ENCODE peak calls at places on chromosomes 11 and 22, in eight cellular contexts. M is upper lobe of right lung; S is CD4-positive, CD25-positive, alpha-beta regulatory T cell; P is body of pancreas; D is fibroblast of lung; B is esophagus squamous epithelium; V is small intestine; Y is adrenal gland. W is an unnamed sample.

GRCh38 chr11:2877474-2877873 is 8.1 kb downstream of the CDKN1C start:
- DNase-seq in M (no peak), S (no peak), P (no peak), D (peak; percentile 47), B (no peak), V (no peak), Y (no peak), W (no peak)

GRCh38 chr22:50264104-50264745 is 2.7 kb upstream of the MAPK12 start:
- DNase-seq in M (no peak), S (no peak), P (no peak), D (no peak), B (no peak), V (no peak), Y (no peak), W (no peak)

GRCh38 chr11:35978173-35978572 is 34.3 kb downstream of the LDLRAD3 start:
- DNase-seq in M (no peak), S (no peak), P (no peak), D (no peak), B (no peak), V (no peak), Y (no peak), W (no peak)

GRCh38 chr22:44172370-44173108 is 8.2 kb upstream of the PARVG start:
- DNase-seq in M (peak; percentile 90), S (no peak), P (peak; percentile 34), D (no peak), B (no peak), V (no peak), Y (no peak), W (no peak)

GRCh38 chr11:134639586-134640330 is 227.7 kb upstream of the B3GAT1 start:
- DNase-seq in M (peak; percentile 72), S (no peak), P (no peak), D (no peak), B (no peak), V (peak; percentile 84), Y (no peak), W (no peak)

GRCh38 chr11:48020092-48020755 is 39.9 kb downstream of the PTPRJ start:
- DNase-seq in M (no peak), S (peak; percentile 75), P (no peak), D (no peak), B (no peak), V (no peak), Y (no peak), W (no peak)

GRCh38 chr22:27267145-27267544 is 534.4 kb downstream of the MN1 start:
- DNase-seq in M (no peak), S (no peak), P (no peak), D (no peak), B (no peak), V (no peak), Y (no peak), W (no peak)

GRCh38 chr11:59771605-59772004 is 16.4 kb downstream of the STX3 start:
- DNase-seq in M (no peak), S (no peak), P (no peak), D (no peak), B (no peak), V (no peak), Y (no peak), W (no peak)

GRCh38 chr22:36144886-36145541 is 15.5 kb downstream of the APOL3 start:
- DNase-seq in M (no peak), S (peak; percentile 29), P (peak; percentile 67), D (peak; percentile 83), B (no peak), V (peak; percentile 57), Y (peak; percentile 80), W (peak; percentile 88)

GRCh38 chr11:10715571-10715970 is 22.0 kb upstream of the IRAG1 start:
- DNase-seq in M (no peak), S (no peak), P (no peak), D (no peak), B (no peak), V (no peak), Y (peak; percentile 32), W (no peak)
- H3K36me3 ChIP-seq in M (no peaks in the 10 kb centered on the region), S (no peaks in the 10 kb centered on the region), P (no peaks in the 10 kb centered on the region), D (no peaks in the 10 kb centered on the region), B (no peaks in the 10 kb centered on the region), V (no peaks in the 10 kb centered on the region), Y (no peaks in the 10 kb centered on the region), W (no peaks in the 10 kb centered on the region)

GRCh38 chr11:33242575-33242974 is 14.6 kb upstream of the HIPK3 start:
- DNase-seq in M (no peak), S (no peak), P (no peak), D (no peak), B (no peak), V (no peak), Y (no peak), W (no peak)

GRCh38 chr11:33248416-33248957 is 8.7 kb upstream of the HIPK3 start:
- DNase-seq in M (no peak), S (no peak), P (no peak), D (peak; percentile 23), B (no peak), V (peak; percentile 81), Y (no peak), W (no peak)
- H3K27ac ChIP-seq in M (no peak overlapping the region), S (no peak overlapping the region), P (no peak overlapping the region), D (no peak overlapping the region), B (no peak overlapping the region), V (peak overlapping the region; percentile 2), Y (no peak overlapping the region), W (no peak overlapping the region)

GRCh38 chr11:114181752-114182151 is 114.4 kb upstream of the NNMT start:
- DNase-seq in M (no peak), S (no peak), P (no peak), D (no peak), B (no peak), V (no peak), Y (no peak), W (no peak)

GRCh38 chr11:114180301-114181055 is 115.7 kb upstream of the NNMT start:
- DNase-seq in M (peak; percentile 77), S (no peak), P (peak; percentile 89), D (peak; percentile 53), B (no peak), V (peak; percentile 80), Y (peak; percentile 65), W (peak; percentile 48)

GRCh38 chr11:114181195-114181594 is 115.0 kb upstream of the NNMT start:
- DNase-seq in M (no peak), S (no peak), P (no peak), D (no peak), B (no peak), V (no peak), Y (no peak), W (no peak)

GRCh38 chr11:114178656-114179055 is 117.5 kb upstream of the NNMT start:
- DNase-seq in M (no peak), S (no peak), P (no peak), D (no peak), B (no peak), V (no peak), Y (no peak), W (no peak)

DNA sequence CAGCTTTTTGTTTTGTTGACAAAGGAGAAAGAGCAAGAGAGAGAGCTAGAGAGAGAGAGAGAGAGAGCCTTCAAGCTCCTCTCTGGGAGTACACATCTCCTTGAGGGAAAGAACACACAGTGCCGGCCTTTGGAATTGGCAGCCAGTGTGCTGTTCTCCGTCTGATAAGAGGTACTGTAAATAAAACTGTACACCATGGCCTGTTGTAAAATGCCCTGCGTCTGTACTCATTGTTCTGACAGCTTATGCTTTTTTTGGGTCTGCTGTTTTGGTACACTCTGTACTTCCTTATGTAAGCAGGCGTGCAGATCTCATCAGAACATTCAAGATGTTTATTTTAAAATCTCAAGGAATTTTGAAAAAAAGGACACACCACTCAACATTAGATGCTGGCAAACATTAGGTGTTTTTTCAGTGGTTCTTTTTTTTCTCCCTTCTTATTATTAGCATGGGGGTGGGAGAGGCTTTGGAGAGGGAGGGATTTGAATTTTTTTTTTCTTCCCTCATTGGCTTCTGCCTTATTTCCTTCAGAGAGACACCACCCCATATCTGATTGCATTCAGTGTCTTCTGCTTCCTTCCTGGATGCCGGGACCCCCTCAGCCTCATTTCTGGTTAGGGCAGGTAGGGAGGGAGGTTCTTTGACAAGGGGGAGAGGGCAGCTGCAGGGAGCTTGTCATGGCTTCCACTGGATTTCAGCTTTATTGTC is 116.8 kb upstream of the NNMT start:
- DNase-seq in M (peak; percentile 80), S (no peak), P (peak; percentile 94), D (peak; percentile 100), B (peak; percentile 19), V (peak; percentile 99), Y (peak; percentile 85), W (peak; percentile 99)
- H3K4me3 ChIP-seq in M (peak overlapping the region; percentile 51), S (peak overlapping the region; percentile 5), P (no peak overlapping the region), D (no peak overlapping the region), B (peak overlapping the region; percentile 36), V (no peak overlapping the region), Y (peak overlapping the region; percentile 46), W (no peak overlapping the region)

GRCh38 chr22:38308791-38309498 is 8.3 kb downstream of the CSNK1E start:
- DNase-seq in M (no peak), S (no peak), P (no peak), D (no peak), B (no peak), V (no peak), Y (no peak), W (no peak)
- H3K36me3 ChIP-seq in M (peaks cover 21% of the 10 kb centered on the region), S (peaks cover 11% of the 10 kb centered on the region), P (no peaks in the 10 kb centered on the region), D (peaks cover 15% of the 10 kb centered on the region), B (no peaks in the 10 kb centered on the region), V (no peaks in the 10 kb centered on the region), Y (no peaks in the 10 kb centered on the region), W (peaks cover 13% of the 10 kb centered on the region)

GRCh38 chr11:100472727-100473389 is 214.2 kb upstream of the ARHGAP42 start:
- DNase-seq in M (no peak), S (no peak), P (no peak), D (no peak), B (no peak), V (no peak), Y (no peak), W (no peak)

GRCh38 chr11:100467821-100468508 is 219.1 kb upstream of the ARHGAP42 start:
- DNase-seq in M (no peak), S (no peak), P (no peak), D (no peak), B (no peak), V (peak; percentile 1), Y (no peak), W (no peak)

GRCh38 chr11:100469835-100470234 is 217.3 kb upstream of the ARHGAP42 start:
- DNase-seq in M (no peak), S (no peak), P (no peak), D (no peak), B (no peak), V (no peak), Y (no peak), W (no peak)

GRCh38 chr11:100473390-100473740 is 213.7 kb upstream of the ARHGAP42 start:
- DNase-seq in M (no peak), S (no peak), P (no peak), D (no peak), B (no peak), V (no peak), Y (no peak), W (no peak)
- H3K27ac ChIP-seq in M (no peak overlapping the region), S (no peak overlapping the region), P (no peak overlapping the region), D (no peak overlapping the region), B (no peak overlapping the region), V (no peak overlapping the region), Y (no peak overlapping the region), W (no peak overlapping the region)

GRCh38 chr11:20668844-20669832 is at the start of gene NELL1:
- DNase-seq in M (no peak), S (no peak), P (peak; percentile 18), D (no peak), B (no peak), V (no peak), Y (no peak), W (peak; percentile 59)
- H3K4me3 ChIP-seq in M (no peak within 1 kb of the TSS), S (no peak within 1 kb of the TSS), P (no peak within 1 kb of the TSS), D (no peak within 1 kb of the TSS), B (peak within 1 kb of the TSS; percentile 38), V (no peak within 1 kb of the TSS), Y (no peak within 1 kb of the TSS), W (peak within 1 kb of the TSS; percentile 39)

W was measured in cardiac muscle cell.